ENCODE peak calls at places on chromosomes 13 and 19, in seven cellular contexts. O, X, F, Y, N, U and D are unnamed samples.

GRCh38 chr13:49220035-49220855 is at the start of gene MLNR:
- DNase-seq in O (peak; percentile 33), X (peak; percentile 32), F (peak; percentile 44), Y (peak; percentile 24), N (no peak), U (peak; percentile 31), D (peak; percentile 52)

GRCh38 chr13:106291006-106291405 is 244.5 kb downstream of the EFNB2 start:
- DNase-seq in O (peak; percentile 34), X (peak; percentile 31), F (no peak), Y (no peak), N (no peak), U (no peak), D (no peak)

GRCh38 chr19:48683349-48683748 is 10.5 kb upstream of the NTN5 start:
- DNase-seq in O (peak; percentile 59), X (peak; percentile 62), F (no peak), Y (peak; percentile 33), N (no peak), U (peak; percentile 62), D (no peak)

GRCh38 chr19:661427-662196 is 1.4 kb downstream of the RNF126 start:
- DNase-seq in O (no peak), X (no peak), F (no peak), Y (peak; percentile 75), N (no peak), U (no peak), D (no peak)

GRCh38 chr13:106691861-106692260 is 123.9 kb upstream of the ARGLU1 start:
- DNase-seq in O (no peak), X (no peak), F (no peak), Y (no peak), N (no peak), U (no peak), D (no peak)

GRCh38 chr13:60811581-60811980 is 414.6 kb downstream of the TDRD3 start:
- DNase-seq in O (no peak), X (no peak), F (no peak), Y (no peak), N (no peak), U (no peak), D (no peak)

GRCh38 chr13:33263976-33264619 is 21.5 kb downstream of the STARD13 start:
- DNase-seq in O (no peak), X (no peak), F (no peak), Y (no peak), N (no peak), U (no peak), D (no peak)

GRCh38 chr13:73754727-73755292 is 379.4 kb downstream of the KLF12 start:
- DNase-seq in O (peak; percentile 73), X (peak; percentile 76), F (no peak), Y (no peak), N (no peak), U (no peak), D (peak; percentile 13)

GRCh38 chr19:17235618-17236413 is 9.8 kb downstream of the OCEL1 start:
- DNase-seq in O (peak; percentile 72), X (peak; percentile 78), F (peak; percentile 71), Y (peak; percentile 76), N (no peak), U (peak; percentile 77), D (peak; percentile 48)

GRCh38 chr19:14091086-14091884 is 734 bp upstream of the SAMD1 start:
- DNase-seq in O (peak; percentile 79), X (peak; percentile 71), F (peak; percentile 61), Y (peak; percentile 62), N (no peak), U (no peak), D (peak; percentile 62)

DNA sequence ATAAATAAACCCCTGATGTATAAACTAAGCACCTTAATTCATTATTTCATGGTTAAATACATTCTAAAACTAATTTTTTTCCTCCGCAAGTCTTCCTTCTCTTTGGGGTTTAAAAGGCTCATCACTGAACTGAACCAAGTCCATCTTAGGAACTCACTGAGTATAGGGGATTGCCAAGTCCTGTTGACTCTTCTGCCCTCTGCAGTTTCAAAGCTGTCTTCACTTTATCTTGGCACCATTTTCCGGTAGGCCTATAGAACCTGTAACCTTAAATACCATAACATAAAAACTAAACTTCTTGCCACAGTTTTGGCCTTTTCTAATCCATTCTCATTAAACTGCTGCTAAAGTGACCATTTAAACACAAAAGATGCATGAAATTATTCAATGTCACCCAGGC is 66.5 kb upstream of the USPL1 start:
- DNase-seq in O (peak; percentile 47), X (peak; percentile 44), F (no peak), Y (no peak), N (no peak), U (no peak), D (no peak)
- TF ChIP-seq CTCF in O (peak; percentile 29), X (peak; percentile 27), F (no peak), Y (peak; percentile 33), N (no peak), U (peak; percentile 46), D (peak; percentile 22)

DNA sequence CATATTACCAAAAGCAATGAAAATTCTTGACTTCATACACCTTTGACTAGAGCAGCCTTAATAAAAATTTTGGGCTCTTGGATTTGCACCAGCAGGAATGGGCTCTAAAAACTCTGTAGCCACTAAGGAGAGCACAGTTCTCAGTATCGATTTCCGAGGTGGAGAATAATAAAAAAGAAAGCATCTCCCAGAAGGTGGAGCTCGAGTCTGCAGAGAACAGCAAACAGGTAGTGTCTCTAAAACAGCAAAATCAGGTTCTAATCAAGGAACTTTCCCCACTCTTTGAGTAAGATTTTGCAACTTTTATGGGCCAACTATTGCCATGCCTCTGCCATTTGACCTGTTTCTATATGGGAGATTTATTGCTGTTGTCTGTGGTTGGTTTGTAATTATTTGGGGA is 258.7 kb upstream of the GPC6 start:
- DNase-seq in O (no peak), X (peak; percentile 29), F (no peak), Y (no peak), N (no peak), U (no peak), D (no peak)
- TF ChIP-seq CTCF in O (no peak), X (peak; percentile 29), F (no peak), Y (no peak), N (no peak), U (no peak), D (no peak)

DNA sequence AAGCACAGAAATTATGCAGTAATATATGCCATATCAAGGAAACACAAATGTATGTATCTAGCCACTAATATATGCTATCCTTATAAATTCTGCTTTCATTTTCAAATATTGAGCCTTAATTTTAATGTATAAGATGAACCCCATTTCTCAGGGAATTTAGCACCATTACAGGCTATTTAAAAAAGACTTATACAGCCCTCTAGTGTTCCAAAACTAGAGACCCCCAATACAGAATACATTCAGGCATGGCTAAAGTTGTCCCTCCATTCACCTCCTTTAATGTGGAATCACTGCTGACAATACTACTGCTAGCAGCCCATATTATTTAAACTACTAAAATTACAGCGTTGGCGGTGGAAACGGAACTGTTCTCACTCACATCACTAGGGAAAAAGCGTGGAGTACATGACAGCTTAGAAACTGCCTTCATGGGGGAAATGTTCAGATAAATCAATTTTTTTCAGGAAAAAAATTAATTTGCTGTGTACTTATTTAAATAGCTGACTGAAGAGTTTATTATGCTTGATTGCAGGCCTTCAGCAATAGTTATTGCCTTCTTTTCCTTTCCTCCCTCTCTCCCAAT is 541.0 kb downstream of the PCDH9 start:
- DNase-seq in O (peak; percentile 34), X (peak; percentile 39), F (no peak), Y (no peak), N (no peak), U (no peak), D (no peak)
- TF ChIP-seq CTCF in O (peak; percentile 33), X (peak; percentile 29), F (peak; percentile 24), Y (no peak), N (no peak), U (peak; percentile 13), D (peak; percentile 29)

GRCh38 chr19:3344608-3345598 is 21.5 kb upstream of the NFIC start:
- DNase-seq in O (no peak), X (no peak), F (no peak), Y (no peak), N (no peak), U (no peak), D (no peak)

GRCh38 chr19:3345850-3346460 is 20.4 kb upstream of the NFIC start:
- DNase-seq in O (no peak), X (no peak), F (no peak), Y (no peak), N (no peak), U (no peak), D (no peak)

GRCh38 chr19:3342246-3342645 is 24.1 kb upstream of the NFIC start:
- DNase-seq in O (no peak), X (no peak), F (no peak), Y (no peak), N (no peak), U (no peak), D (no peak)

GRCh38 chr19:3346677-3347353 is 19.6 kb upstream of the NFIC start:
- DNase-seq in O (peak; percentile 87), X (peak; percentile 95), F (no peak), Y (no peak), N (no peak), U (peak; percentile 80), D (no peak)

DNA sequence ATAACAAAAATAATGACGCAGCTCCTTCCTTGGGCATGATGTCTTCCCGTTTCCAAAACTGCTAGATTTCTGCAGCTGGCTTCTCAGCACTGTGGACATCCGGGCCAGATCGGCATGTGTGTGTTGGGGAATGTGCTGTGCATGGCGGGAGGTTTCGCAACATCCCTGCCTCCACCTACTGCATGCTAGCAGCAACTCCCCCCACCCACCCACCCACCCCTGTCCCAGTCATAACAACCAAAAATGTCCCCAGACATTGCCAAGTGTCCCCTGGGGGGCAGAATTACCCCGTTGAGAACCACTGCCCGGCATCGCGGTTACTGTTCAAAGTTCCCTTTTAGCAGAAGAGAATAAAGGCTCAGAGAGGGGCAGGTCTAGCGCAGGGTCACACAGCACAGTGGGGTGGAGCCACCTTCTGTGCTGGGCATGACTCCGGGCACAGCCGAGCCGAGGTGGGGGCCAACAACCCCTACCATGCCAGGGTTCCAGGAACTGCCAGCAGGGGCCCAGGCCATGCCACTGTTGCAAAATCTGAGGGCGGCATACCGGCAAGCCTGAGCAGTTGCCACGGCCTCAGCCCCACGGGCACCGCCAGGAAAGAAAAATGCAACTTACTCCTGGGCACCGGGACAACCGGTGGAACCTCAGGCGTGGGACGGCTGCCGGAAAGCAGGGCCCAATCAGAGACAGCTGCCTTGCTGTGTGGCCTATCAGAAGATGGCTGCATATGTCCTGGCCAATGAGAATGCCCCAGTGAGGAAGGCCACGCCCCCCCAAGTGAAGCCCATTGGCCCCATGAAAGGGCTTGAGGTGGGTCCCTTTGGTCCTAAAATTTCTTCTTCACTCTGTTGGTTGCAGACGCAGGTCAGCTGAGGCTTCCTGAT is 22.5 kb upstream of the NFIC start:
- DNase-seq in O (peak; percentile 92), X (peak; percentile 94), F (no peak), Y (peak; percentile 27), N (no peak), U (peak; percentile 76), D (no peak)
- TF ChIP-seq CTCF in O (no peak), X (no peak), F (no peak), Y (no peak), N (no peak), U (peak; percentile 3), D (no peak)

GRCh38 chr13:99086149-99086868 is 108.4 kb upstream of the DOCK9 start:
- DNase-seq in O (peak; percentile 42), X (peak; percentile 54), F (peak; percentile 68), Y (peak; percentile 70), N (no peak), U (peak; percentile 58), D (peak; percentile 55)
- TF ChIP-seq CTCF in O (no peak), X (no peak), F (no peak), Y (no peak), N (no peak), U (no peak), D (peak; percentile 18)

GRCh38 chr19:55340784-55341147 is 1.1 kb downstream of the KMT5C start:
- DNase-seq in O (no peak), X (no peak), F (peak; percentile 71), Y (peak; percentile 30), N (no peak), U (no peak), D (peak; percentile 35)
- TF ChIP-seq CTCF in O (no peak), X (no peak), F (no peak), Y (no peak), N (no peak), U (no peak), D (peak; percentile 17)